ENCODE peak calls at places on chromosomes 3 and 15, in eight cellular contexts. N, R, S, Z, V, K, Q and A are unnamed samples.

GRCh38 chr15:74613953-74614743 is 1.5 kb upstream of the CLK3 start:
- DNase-seq in Q (no peak), S (peak), N (peak), V (no peak), Z (no peak), R (no peak), K (no peak), A (no peak)

GRCh38 chr3:177057768-177058167 is 139.5 kb downstream of the TBL1XR1 start:
- DNase-seq in N (no peak), Z (no peak), Q (peak), R (no peak), V (no peak), K (no peak), S (no peak), A (no peak)

GRCh38 chr3:8777978-8778267 is 8.5 kb upstream of the OXTR start:
- DNase-seq in S (no peak), R (no peak), Z (no peak), V (no peak), Q (no peak), N (no peak), K (no peak), A (no peak)

GRCh38 chr15:69957175-69957574 is 140.5 kb downstream of the TLE3 start:
- DNase-seq in Q (no peak), V (no peak), R (no peak), S (no peak), N (no peak), K (no peak), Z (peak), A (peak)

GRCh38 chr15:90044916-90045371 is 43.8 kb downstream of the ZNF710 start:
- DNase-seq in R (peak), Q (no peak), V (no peak), K (no peak), Z (no peak), S (no peak), N (no peak), A (no peak)

GRCh38 chr3:173706630-173707029 is 309.1 kb downstream of the NLGN1 start:
- DNase-seq in V (no peak), S (no peak), K (no peak), Q (no peak), Z (no peak), N (no peak), R (no peak), A (no peak)

GRCh38 chr3:55059027-55059629 is 131.3 kb upstream of the LRTM1 start:
- DNase-seq in S (no peak), N (no peak), Z (no peak), Q (no peak), V (no peak), R (no peak), K (no peak), A (no peak)

GRCh38 chr3:72345237-72345878 is 502.9 kb downstream of the SHQ1 start:
- DNase-seq in V (no peak), N (no peak), Z (no peak), R (no peak), Q (peak), K (no peak), S (no peak), A (no peak)

GRCh38 chr3:41881233-41881821 is 80.6 kb downstream of the ULK4 start:
- DNase-seq in K (peak), S (peak), R (peak), Q (no peak), N (no peak), V (no peak), Z (peak), A (peak)

GRCh38 chr3:182921665-182922355 is 58.5 kb downstream of the DCUN1D1 start:
- DNase-seq in S (no peak), Q (no peak), V (no peak), Z (no peak), N (no peak), R (no peak), K (no peak), A (no peak)

GRCh38 chr3:94115482-94115881 is 52.6 kb downstream of the NSUN3 start:
- DNase-seq in S (peak), Q (no peak), Z (peak), N (peak), V (no peak), R (no peak), K (peak), A (no peak)

GRCh38 chr3:134743006-134743405 is 52.1 kb upstream of the EPHB1 start:
- DNase-seq in Q (no peak), K (no peak), S (peak), V (no peak), Z (no peak), R (no peak), N (no peak), A (no peak)

GRCh38 chr3:143000525-143000924 is 845 bp upstream of the U2SURP start:
- DNase-seq in Z (no peak), K (peak), R (peak), S (no peak), Q (no peak), V (no peak), N (peak), A (peak)

GRCh38 chr15:75024102-75024636 is 779 bp downstream of the PPCDC start:
- DNase-seq in N (peak), Q (no peak), Z (peak), K (peak), S (peak), V (no peak), R (peak), A (no peak)

GRCh38 chr3:101695779-101696372 is 9.4 kb upstream of the RPL24 start:
- DNase-seq in K (no peak), V (no peak), R (peak), S (no peak), N (no peak), Z (peak), Q (no peak), A (peak)

GRCh38 chr3:105679951-105680350 is 188.9 kb downstream of the CBLB start:
- DNase-seq in R (no peak), Q (no peak), N (no peak), K (no peak), S (no peak), Z (no peak), V (no peak), A (no peak)

GRCh38 chr3:126948980-126949535 is 33.9 kb upstream of the PLXNA1 start:
- DNase-seq in Q (no peak), V (no peak), Z (no peak), S (no peak), R (no peak), K (no peak), N (no peak), A (no peak)

GRCh38 chr15:65110676-65111292 is 4.2 kb downstream of the UBAP1L start:
- DNase-seq in K (no peak), N (no peak), Z (no peak), V (no peak), S (no peak), R (no peak), Q (no peak), A (no peak)

GRCh38 chr3:31247850-31248618 is 284.7 kb upstream of the STT3B start:
- DNase-seq in Q (no peak), Z (no peak), S (no peak), R (no peak), V (no peak), N (peak), K (no peak), A (peak)

GRCh38 chr15:97036301-97036700 is 705.8 kb downstream of the NR2F2 start:
- DNase-seq in S (no peak), V (no peak), R (peak), K (no peak), Z (no peak), Q (no peak), N (no peak), A (no peak)

GRCh38 chr3:126666002-126666401 is 11.1 kb upstream of the TXNRD3 start:
- DNase-seq in Z (no peak), Q (no peak), V (no peak), R (no peak), K (no peak), N (no peak), S (no peak), A (no peak)

GRCh38 chr3:142768338-142768737 is 44.5 kb downstream of the TRPC1 start:
- DNase-seq in Q (no peak), V (no peak), R (no peak), Z (no peak), S (no peak), N (no peak), K (no peak), A (no peak)

GRCh38 chr3:178302966-178303930 is 233.0 kb upstream of the KCNMB2 start:
- DNase-seq in Z (no peak), V (no peak), K (no peak), S (peak), Q (no peak), N (no peak), R (no peak), A (peak)

GRCh38 chr3:44237665-44238064 is 4.0 kb upstream of the TOPAZ1 start:
- DNase-seq in R (no peak), Q (no peak), S (no peak), K (no peak), N (no peak), Z (no peak), V (no peak), A (no peak)

GRCh38 chr15:48360841-48361240 is 29.6 kb downstream of the DUT start:
- DNase-seq in S (no peak), N (no peak), V (no peak), R (peak), Z (peak), K (no peak), Q (no peak), A (no peak)

GRCh38 chr3:16548721-16549120 is 35.2 kb upstream of the RFTN1 start:
- DNase-seq in Z (no peak), K (no peak), R (no peak), S (no peak), N (peak), V (no peak), Q (no peak), A (no peak)

GRCh38 chr15:80160570-80161156 is 7.9 kb downstream of the FAH start:
- DNase-seq in N (peak), V (no peak), S (no peak), R (peak), K (peak), Z (peak), Q (no peak), A (peak)

GRCh38 chr3:114471478-114471877 is 177.7 kb downstream of the TIGIT start:
- DNase-seq in K (no peak), Z (no peak), R (no peak), V (no peak), N (no peak), S (no peak), Q (no peak), A (no peak)

GRCh38 chr3:125618851-125619250 is 23.6 kb upstream of the OSBPL11 start:
- DNase-seq in N (no peak), K (no peak), R (no peak), Z (no peak), S (no peak), V (no peak), Q (no peak), A (no peak)

GRCh38 chr15:59276225-59277178 is 69.9 kb downstream of the LDHAL6B start:
- DNase-seq in Q (no peak), N (peak), Z (peak), V (no peak), K (no peak), S (no peak), R (peak), A (peak)

GRCh38 chr3:13263770-13264467 is 156.2 kb downstream of the NUP210 start:
- DNase-seq in K (no peak), Q (no peak), R (no peak), N (no peak), Z (no peak), V (no peak), S (no peak), A (no peak)

GRCh38 chr15:45522931-45523331 is 376 bp upstream of the SLC30A4 start:
- DNase-seq in Q (no peak), V (peak), R (no peak), S (peak), Z (peak), K (no peak), N (peak), A (peak)

GRCh38 chr3:187765342-187765741 is 20.1 kb upstream of the BCL6 start:
- DNase-seq in R (no peak), Z (no peak), S (no peak), K (no peak), Q (no peak), N (no peak), V (no peak), A (no peak)

GRCh38 chr15:43928152-43928551 is 101.3 kb downstream of the WDR76 start:
- DNase-seq in Z (no peak), S (no peak), Q (no peak), K (no peak), V (no peak), N (no peak), R (no peak), A (no peak)